ENCODE peak calls at places on chromosomes 13 and 19, in six cellular contexts. A is B cell; M is stimulated activated naive CD4-positive, alpha-beta T cell treated with Interleukin-2 at 50 U/mL for 16 hours; L is RWPE1; Y is Daoy; B is caudate nucleus. K is an unnamed sample.

GRCh38 chr19:582497-583197 is 7.0 kb upstream of the HCN2 start:
- DNase-seq in L (no peak), Y (no peak), A (no peak), B (no peak), M (no peak), K (no peak)

GRCh38 chr13:27406178-27406939 is 18.1 kb upstream of the GTF3A start:
- DNase-seq in M (no peak), L (peak), B (no peak), A (peak), Y (peak), K (peak)

GRCh38 chr13:97109841-97110492 is 112.2 kb upstream of the MBNL2 start:
- DNase-seq in B (peak), M (peak), A (peak), Y (peak), L (peak), K (peak)

GRCh38 chr19:892243-892996 is 567 bp downstream of the MED16 start:
- DNase-seq in Y (no peak), M (peak), L (no peak), A (no peak), B (no peak), K (no peak)

GRCh38 chr19:45815501-45816216 is 551 bp upstream of the RSPH6A start:
- DNase-seq in A (no peak), L (no peak), B (no peak), Y (no peak), M (no peak), K (no peak)

GRCh38 chr19:47430041-47430802 is 10.9 kb upstream of the MEIS3 start:
- DNase-seq in L (no peak), A (no peak), M (peak), B (no peak), Y (no peak), K (peak)

GRCh38 chr19:31276831-31277230 is 72.4 kb downstream of the TSHZ3 start:
- DNase-seq in M (no peak), A (no peak), L (no peak), B (no peak), Y (no peak), K (no peak)

GRCh38 chr13:49320975-49321374 is 73.2 kb downstream of the CDADC1 start:
- DNase-seq in M (no peak), A (no peak), Y (no peak), B (no peak), L (no peak), K (no peak)

GRCh38 chr13:113874579-113875428 is 10.9 kb upstream of the GAS6 start:
- DNase-seq in M (no peak), L (no peak), Y (no peak), A (no peak), B (no peak), K (no peak)

GRCh38 chr19:36652958-36653357 is 13.7 kb downstream of the ZNF461 start:
- DNase-seq in M (no peak), A (no peak), L (no peak), Y (no peak), B (no peak), K (no peak)

GRCh38 chr13:49185264-49185663 is 34.9 kb upstream of the MLNR start:
- DNase-seq in L (no peak), Y (no peak), M (no peak), A (no peak), B (no peak), K (no peak)

GRCh38 chr13:110179116-110179857 is 127.7 kb downstream of the COL4A1 start:
- DNase-seq in M (no peak), Y (no peak), A (no peak), B (no peak), L (no peak), K (no peak)

GRCh38 chr13:105732946-105733529 is 802.4 kb downstream of the EFNB2 start:
- DNase-seq in Y (no peak), B (no peak), A (no peak), M (no peak), L (no peak), K (no peak)

GRCh38 chr19:8030906-8031305 is 21.7 kb upstream of the CCL25 start:
- DNase-seq in B (no peak), L (no peak), M (no peak), A (no peak), Y (no peak), K (no peak)

GRCh38 chr19:2324220-2324948 is 4.0 kb downstream of the LSM7 start:
- DNase-seq in B (no peak), L (no peak), Y (no peak), A (peak), M (no peak), K (no peak)

GRCh38 chr19:21463449-21464105 is 41.8 kb upstream of the ZNF429 start:
- DNase-seq in B (no peak), Y (peak), L (peak), M (no peak), A (peak), K (no peak)

GRCh38 chr13:113834496-113835200 is 29.2 kb downstream of the GAS6 start:
- DNase-seq in M (no peak), A (no peak), B (no peak), Y (no peak), L (no peak), K (no peak)

GRCh38 chr19:7953576-7953975 is 10.1 kb upstream of the TIMM44 start:
- DNase-seq in B (no peak), Y (no peak), M (no peak), L (no peak), A (no peak), K (no peak)

GRCh38 chr19:47005873-47006272 is 13.8 kb upstream of the NPAS1 start:
- DNase-seq in B (no peak), Y (peak), M (no peak), A (no peak), L (no peak), K (no peak)

GRCh38 chr19:46265217-46265828 is 31.5 kb upstream of the HIF3A start:
- DNase-seq in M (peak), Y (peak), B (peak), A (peak), L (peak), K (peak)

GRCh38 chr13:98557934-98558630 is 18.8 kb downstream of the STK24 start:
- DNase-seq in M (no peak), L (no peak), B (no peak), A (no peak), Y (peak), K (no peak)

GRCh38 chr13:99830931-99831330 is 140.6 kb downstream of the ZIC5 start:
- DNase-seq in L (no peak), M (no peak), B (no peak), A (no peak), Y (no peak), K (no peak)

GRCh38 chr19:31282346-31282745 is 66.9 kb downstream of the TSHZ3 start:
- DNase-seq in Y (no peak), A (no peak), L (no peak), M (no peak), B (no peak), K (no peak)

GRCh38 chr19:13838071-13838942 is 38.6 kb upstream of the NANOS3 start:
- DNase-seq in B (no peak), L (no peak), M (no peak), Y (no peak), A (no peak), K (no peak)

GRCh38 chr19:4870025-4870700 is 2.7 kb upstream of the PLIN3 start:
- DNase-seq in Y (peak), L (peak), A (no peak), B (no peak), M (no peak), K (no peak)

K was measured in tibial nerve.